ENCODE peak calls at places on chromosomes 6 and 20, in four cellular contexts. F is aorta; O is naive thymus-derived CD4-positive, alpha-beta T cell; V is MM.1S. G is an unnamed sample. For H3K4me1, the result is how much of the 10 kb centered on the place peaks cover.

GRCh38 chr6:75430631-75431345 is 62.8 kb downstream of the FILIP1 start:
- DNase-seq in F (no peak), O (no peak), V (no peak), G (no peak)

GRCh38 chr6:91276315-91276714 is 689.4 kb upstream of the MAP3K7 start:
- DNase-seq in F (no peak), O (no peak), V (peak), G (no peak)

GRCh38 chr6:105024803-105025202 is 67.9 kb downstream of the LIN28B start:
- DNase-seq in F (no peak), O (no peak), V (no peak), G (no peak)

GRCh38 chr20:63404129-63405085 is 43.3 kb upstream of the CHRNA4 start:
- DNase-seq in F (no peak), O (no peak), V (no peak), G (no peak)

GRCh38 chr6:170087946-170088348 is 202.9 kb downstream of the DLL1 start:
- DNase-seq in F (peak), O (peak), V (no peak), G (no peak)

GRCh38 chr6:78398292-78398691 is 469.1 kb upstream of the IRAK1BP1 start:
- DNase-seq in F (no peak), O (no peak), V (no peak), G (no peak)

GRCh38 chr6:35368038-35368887 is 25.9 kb downstream of the PPARD start:
- DNase-seq in F (peak), O (peak), V (no peak), G (no peak)

GRCh38 chr6:164882236-164882635 is 427.2 kb downstream of the C6orf118 start:
- DNase-seq in F (no peak), O (no peak), V (no peak), G (no peak)

GRCh38 chr6:53090576-53090975 is 25.4 kb downstream of the FBXO9 start:
- DNase-seq in F (no peak), O (no peak), V (no peak), G (no peak)

GRCh38 chr6:123393333-123393732 is 243.4 kb downstream of the TRDN start:
- DNase-seq in F (no peak), O (no peak), V (peak), G (no peak)
- H3K4me3 ChIP-seq in F (no peak), O (no peak), V (no peak), G (no peak)

GRCh38 chr6:7173843-7174503 is 66.2 kb downstream of the RREB1 start:
- DNase-seq in F (no peak), O (no peak), V (no peak), G (no peak)
- H3K4me1 ChIP-seq in F (under half), O (under half), V (under half), G (under half)

GRCh38 chr6:37225350-37226169 is 32.0 kb upstream of the TBC1D22B start:
- DNase-seq in F (no peak), O (no peak), V (no peak), G (no peak)

GRCh38 chr6:37222992-37223391 is 34.6 kb upstream of the TBC1D22B start:
- DNase-seq in F (no peak), O (no peak), V (no peak), G (no peak)

GRCh38 chr6:37221585-37222124 is 35.9 kb upstream of the TBC1D22B start:
- DNase-seq in F (no peak), O (no peak), V (no peak), G (no peak)

GRCh38 chr6:37218501-37218900 is 39.1 kb upstream of the TBC1D22B start:
- DNase-seq in F (no peak), O (no peak), V (no peak), G (no peak)

DNA sequence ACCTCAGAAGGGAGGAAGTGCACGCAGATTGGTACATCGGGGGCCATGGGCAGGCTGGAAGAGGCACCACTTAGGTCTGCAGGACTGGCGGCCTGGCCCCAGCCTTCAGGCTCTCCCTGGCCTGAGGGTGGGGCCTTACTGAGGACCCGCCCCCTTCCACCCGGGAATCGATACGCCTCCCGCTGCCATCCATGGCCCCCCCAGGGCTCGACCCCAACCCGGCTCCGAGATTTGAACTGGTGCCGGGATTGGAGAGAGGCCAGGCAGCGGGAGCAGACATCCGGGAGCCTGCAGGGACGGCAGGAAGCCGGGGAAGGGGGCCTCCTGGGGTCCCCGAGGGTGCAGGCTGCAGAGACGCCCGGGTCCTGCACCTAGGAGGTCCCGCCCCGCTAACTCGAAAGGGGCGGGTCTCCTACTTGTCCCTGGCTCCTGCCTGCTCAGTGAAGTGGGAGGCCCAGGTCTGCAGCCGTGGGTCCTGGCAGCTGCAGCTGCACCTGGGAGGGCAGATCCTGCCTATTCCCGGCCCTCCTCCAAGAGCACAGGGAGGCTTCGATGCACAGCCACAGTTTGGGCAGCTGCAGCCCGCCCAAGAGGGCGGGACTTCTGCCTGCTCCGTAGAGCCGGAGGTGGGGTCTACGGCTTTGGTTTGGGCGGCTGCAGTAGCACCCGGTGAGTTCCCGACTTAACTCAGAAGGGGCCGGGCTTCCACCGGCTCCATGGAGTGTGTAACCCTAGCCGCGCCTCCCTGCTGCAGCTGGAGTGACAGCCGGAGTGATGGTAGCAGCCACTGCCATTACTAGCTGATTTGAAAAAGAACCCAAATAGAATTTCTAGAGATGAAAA is 35.2 kb upstream of the TBC1D22B start:
- DNase-seq in F (peak), O (peak), V (peak), G (peak)
- H3K4me3 ChIP-seq in F (peak), O (peak), V (peak), G (peak)

GRCh38 chr20:39700527-39700926 is 738.4 kb downstream of the DHX35 start:
- DNase-seq in F (no peak), O (no peak), V (no peak), G (no peak)

GRCh38 chr20:39702716-39703349 is 740.7 kb downstream of the DHX35 start:
- DNase-seq in F (no peak), O (no peak), V (no peak), G (no peak)

DNA sequence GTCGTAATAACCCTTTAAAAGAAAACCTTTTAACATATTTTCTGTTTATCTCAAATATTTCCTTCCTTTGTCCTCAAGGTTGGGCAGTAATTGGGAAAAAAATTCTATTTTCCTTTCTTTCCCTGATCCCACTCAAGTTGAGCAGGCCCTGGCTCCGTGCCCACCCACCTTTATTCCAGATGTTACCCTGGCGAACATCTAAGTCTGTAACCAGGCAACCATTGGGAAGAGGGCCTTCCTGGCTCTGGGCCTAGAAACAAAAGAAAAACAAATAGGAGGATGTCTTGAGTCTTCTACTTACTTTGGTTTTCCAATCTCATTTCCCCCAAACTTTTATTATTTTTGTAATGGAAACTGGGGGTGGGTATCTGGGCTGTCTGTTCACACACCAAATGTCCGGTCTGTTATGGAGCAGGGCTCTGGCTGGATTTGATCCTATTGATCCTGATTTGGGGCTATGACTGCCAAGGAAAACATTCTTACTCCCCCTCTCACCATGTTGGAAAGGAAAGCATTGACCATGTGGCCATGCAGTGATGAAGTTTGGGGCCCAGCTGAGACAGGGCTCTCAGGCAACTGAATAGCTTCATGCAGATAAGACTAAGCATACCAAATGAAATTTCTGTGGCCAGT is 744.1 kb downstream of the DHX35 start:
- DNase-seq in F (no peak), O (no peak), V (no peak), G (peak)
- H3K4me1 ChIP-seq in F (under half), O (under half), V (under half), G (under half)

DNA sequence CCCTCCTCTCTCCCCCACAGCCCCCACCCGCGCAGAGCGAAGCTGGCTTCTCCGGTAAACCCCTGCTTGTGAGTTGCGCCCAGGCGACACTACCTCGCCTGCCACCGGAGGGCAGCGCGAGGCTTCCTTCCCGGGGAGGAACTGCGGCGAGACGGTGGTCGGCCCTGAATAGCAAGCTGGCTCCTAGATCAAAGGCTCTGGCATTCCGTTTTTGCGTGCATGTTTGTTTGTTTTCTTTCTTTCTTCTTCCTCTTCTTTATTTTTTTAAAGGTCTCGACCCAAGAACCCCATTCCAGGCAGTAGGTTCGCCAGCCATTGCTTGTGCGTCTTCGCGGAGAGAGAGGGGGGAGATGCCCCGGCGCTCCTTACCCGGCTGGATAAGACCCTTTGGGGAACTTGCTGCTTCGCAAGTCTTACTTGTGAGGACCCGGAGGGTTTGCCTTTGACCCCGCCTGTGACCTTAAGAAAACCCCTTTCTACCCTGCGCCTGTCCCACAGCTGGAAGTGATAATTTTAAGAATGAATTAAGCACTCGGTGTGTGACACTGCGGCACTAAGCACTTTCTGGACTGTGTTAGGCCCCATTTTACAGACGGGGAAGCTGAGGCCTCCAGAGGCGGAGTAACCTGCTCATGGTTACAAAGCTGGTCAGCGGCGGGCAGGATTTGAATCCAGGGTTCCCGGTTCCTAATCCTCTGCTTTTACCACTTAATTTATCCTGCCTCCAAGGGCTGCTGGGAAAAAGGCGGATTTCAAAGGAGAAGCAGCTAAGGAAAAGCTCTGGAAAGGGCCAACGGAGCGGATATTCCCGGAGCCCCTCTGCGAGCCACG is 92.6 kb upstream of the SIRPA start:
- DNase-seq in F (peak), O (peak), V (peak), G (peak)
- H3K4me3 ChIP-seq in F (peak), O (peak), V (peak), G (peak)

G was measured in right cardiac atrium.